ENCODE peak calls at places on chromosomes 2 and 18, in six cellular contexts. A, E, S, B, V and Z are unnamed samples.

GRCh38 chr2:239839306-239839705 is 185.8 kb downstream of the NDUFA10 start:
- DNase-seq in A (no peak), E (no peak), S (no peak), B (no peak), V (no peak), Z (peak)

GRCh38 chr2:73142937-73143336 is 30.2 kb upstream of the RAB11FIP5 start:
- DNase-seq in A (no peak), E (no peak), S (no peak), B (no peak), V (no peak), Z (no peak)

GRCh38 chr2:182858671-182859070 is 7.8 kb downstream of the FRZB start:
- DNase-seq in A (no peak), E (peak), S (no peak), B (no peak), V (no peak), Z (no peak)

GRCh38 chr2:235774153-235774552 is 280.3 kb downstream of the AGAP1 start:
- DNase-seq in A (no peak), E (no peak), S (no peak), B (peak), V (peak), Z (no peak)

GRCh38 chr2:106344302-106344701 is 123.9 kb downstream of the RGPD3 start:
- DNase-seq in A (no peak), E (no peak), S (no peak), B (no peak), V (no peak), Z (no peak)

GRCh38 chr2:152542344-152542994 is 174.8 kb downstream of the PRPF40A start:
- DNase-seq in A (no peak), E (no peak), S (no peak), B (no peak), V (no peak), Z (no peak)

GRCh38 chr2:74544634-74545033 is 9.1 kb downstream of the LOXL3 start:
- DNase-seq in A (no peak), E (no peak), S (no peak), B (no peak), V (peak), Z (peak)

GRCh38 chr2:127155901-127156300 is 48.9 kb upstream of the BIN1 start:
- DNase-seq in A (no peak), E (peak), S (no peak), B (no peak), V (no peak), Z (no peak)

GRCh38 chr2:52639692-52640091 is 1127.9 kb upstream of the CHAC2 start:
- DNase-seq in A (no peak), E (no peak), S (no peak), B (no peak), V (no peak), Z (no peak)

GRCh38 chr18:48408727-48409590 is at the start of gene ZBTB7C:
- DNase-seq in A (peak), E (no peak), S (peak), B (peak), V (peak), Z (peak)

GRCh38 chr18:54734059-54734458 is 94.2 kb upstream of the RAB27B start:
- DNase-seq in A (no peak), E (peak), S (no peak), B (no peak), V (peak), Z (no peak)

GRCh38 chr2:239236808-239237205 is 164.0 kb downstream of the HDAC4 start:
- DNase-seq in A (no peak), E (no peak), S (no peak), B (no peak), V (no peak), Z (no peak)

GRCh38 chr2:71664161-71664560 is 210.8 kb downstream of the DYSF start:
- DNase-seq in A (no peak), E (no peak), S (no peak), B (no peak), V (no peak), Z (no peak)

GRCh38 chr2:236507393-236508085 is 62.1 kb upstream of the ACKR3 start:
- DNase-seq in A (peak), E (no peak), S (peak), B (peak), V (peak), Z (peak)

GRCh38 chr2:227414846-227415245 is 27.1 kb upstream of the SCYGR1 start:
- DNase-seq in A (no peak), E (peak), S (no peak), B (no peak), V (peak), Z (no peak)

GRCh38 chr2:10170256-10170655 is 47.7 kb downstream of the RRM2 start:
- DNase-seq in A (no peak), E (peak), S (no peak), B (peak), V (no peak), Z (no peak)

GRCh38 chr2:144358531-144358930 is 161.4 kb downstream of the ZEB2 start:
- DNase-seq in A (no peak), E (no peak), S (no peak), B (no peak), V (no peak), Z (no peak)

GRCh38 chr2:72367530-72368225 is 220.0 kb upstream of the CYP26B1 start:
- DNase-seq in A (peak), E (peak), S (peak), B (peak), V (peak), Z (peak)

GRCh38 chr2:224982910-224983688 is 59.2 kb downstream of the DOCK10 start:
- DNase-seq in A (no peak), E (peak), S (no peak), B (no peak), V (no peak), Z (no peak)

GRCh38 chr2:178152033-178152432 is 39.8 kb downstream of the RBM45 start:
- DNase-seq in A (no peak), E (no peak), S (no peak), B (no peak), V (no peak), Z (no peak)

GRCh38 chr2:169778421-169778820 is 20.2 kb upstream of the SSB start:
- DNase-seq in A (no peak), E (no peak), S (no peak), B (no peak), V (no peak), Z (no peak)

GRCh38 chr18:76490040-76490439 is 5.0 kb downstream of the ZNF516 start:
- DNase-seq in A (no peak), E (no peak), S (no peak), B (no peak), V (no peak), Z (no peak)
- H3K4me3 ChIP-seq in A (no peak), E (peak), S (peak), B (peak), V (peak), Z (peak)

GRCh38 chr18:69770206-69770605 is 177.5 kb downstream of the CD226 start:
- DNase-seq in A (no peak), E (no peak), S (no peak), B (no peak), V (no peak), Z (no peak)
- H3K4me3 ChIP-seq in A (no peak), E (no peak), S (no peak), B (no peak), V (no peak), Z (no peak)

GRCh38 chr18:3415110-3415509 is 34.9 kb upstream of the TGIF1 start:
- DNase-seq in A (no peak), E (no peak), S (no peak), B (no peak), V (peak), Z (no peak)

GRCh38 chr18:3409811-3410210 is 40.2 kb upstream of the TGIF1 start:
- DNase-seq in A (no peak), E (no peak), S (peak), B (no peak), V (no peak), Z (no peak)

GRCh38 chr18:3411327-3411726 is 38.6 kb upstream of the TGIF1 start:
- DNase-seq in A (no peak), E (no peak), S (no peak), B (no peak), V (no peak), Z (no peak)

GRCh38 chr18:3410273-3410672 is 39.7 kb upstream of the TGIF1 start:
- DNase-seq in A (no peak), E (no peak), S (no peak), B (no peak), V (no peak), Z (no peak)

DNA sequence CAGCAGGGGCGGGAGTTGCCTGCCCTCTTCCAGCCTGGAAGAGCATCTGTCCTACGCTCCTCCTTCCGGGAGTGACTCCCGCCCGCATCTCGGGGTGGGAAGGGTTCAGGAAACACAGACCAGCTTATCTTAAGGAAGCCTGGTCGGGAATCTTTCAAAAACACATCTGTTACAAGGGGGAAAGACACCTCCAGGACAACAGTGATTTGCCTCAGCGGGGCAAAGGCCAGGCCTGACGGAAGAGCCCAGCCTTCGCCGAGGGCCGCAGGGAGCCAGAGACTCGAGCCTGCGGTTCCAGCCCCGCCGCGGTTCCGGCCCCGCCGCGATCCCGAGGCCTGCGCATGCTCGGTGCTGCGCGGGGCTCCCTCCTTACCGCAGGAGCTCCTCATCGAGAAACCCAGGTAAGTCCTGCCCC is 38.1 kb upstream of the TGIF1 start:
- DNase-seq in A (no peak), E (no peak), S (no peak), B (peak), V (peak), Z (peak)
- H3K4me3 ChIP-seq in A (no peak), E (peak), S (no peak), B (no peak), V (peak), Z (peak)

GRCh38 chr2:130391872-130392670 is 36.2 kb downstream of the PTPN18 start:
- DNase-seq in A (no peak), E (no peak), S (no peak), B (no peak), V (no peak), Z (no peak)
- H3K4me3 ChIP-seq in A (peak), E (peak), S (peak), B (peak), V (peak), Z (peak)

DNA sequence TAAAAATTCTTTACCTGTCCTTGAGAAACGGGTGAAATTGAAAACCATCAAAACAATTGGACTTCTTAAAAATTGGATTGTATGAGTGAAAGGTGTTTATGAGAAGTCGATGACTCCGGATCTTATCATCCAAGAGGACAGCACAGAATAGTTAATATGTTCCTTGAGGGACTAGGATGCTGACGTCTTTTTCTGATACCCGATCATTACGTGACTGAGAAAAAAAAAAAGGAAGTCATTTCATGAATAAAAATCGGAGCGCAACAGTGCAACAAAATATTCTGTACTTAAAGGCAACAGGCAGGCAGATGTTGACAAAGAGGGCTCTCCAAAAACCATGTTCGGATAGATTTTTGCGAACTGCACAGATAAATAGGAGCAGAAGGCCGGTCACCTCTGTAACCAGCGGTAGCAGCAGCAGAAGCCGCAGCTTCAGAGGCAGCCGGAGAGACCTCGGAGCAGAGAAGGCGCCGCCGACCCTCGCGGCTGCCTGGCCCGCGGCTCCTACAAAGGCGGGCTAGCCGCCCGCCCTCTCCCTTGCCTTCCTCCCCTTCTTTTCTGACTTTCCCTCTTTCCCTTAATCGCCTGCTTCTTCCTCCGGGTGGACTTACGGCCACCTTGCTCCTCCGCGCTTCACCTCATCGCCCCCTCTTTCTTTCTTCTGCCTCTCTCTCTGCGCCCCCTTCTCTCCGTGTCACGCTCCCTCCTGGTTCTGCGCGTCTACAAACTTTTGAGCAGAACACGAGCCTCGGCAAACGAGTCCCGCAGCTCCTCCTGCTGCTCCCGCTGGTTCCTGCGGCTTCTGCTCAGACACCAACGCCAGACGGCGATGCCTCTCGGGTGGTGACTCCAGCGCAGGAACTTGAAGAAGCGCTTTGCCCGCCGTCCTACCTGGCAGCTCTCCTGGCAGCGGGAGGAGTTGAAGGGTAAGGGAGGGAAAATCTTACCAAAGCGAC is at the start of gene ADCYAP1:
- DNase-seq in A (no peak), E (no peak), S (peak), B (peak), V (peak), Z (no peak)
- H3K4me3 ChIP-seq in A (no peak), E (no peak), S (peak), B (peak), V (no peak), Z (no peak)

GRCh38 chr2:38066415-38066814 is 9.5 kb downstream of the CYP1B1 start:
- DNase-seq in A (no peak), E (no peak), S (no peak), B (no peak), V (no peak), Z (no peak)
- H3K4me3 ChIP-seq in A (no peak), E (no peak), S (no peak), B (no peak), V (no peak), Z (no peak)

DNA sequence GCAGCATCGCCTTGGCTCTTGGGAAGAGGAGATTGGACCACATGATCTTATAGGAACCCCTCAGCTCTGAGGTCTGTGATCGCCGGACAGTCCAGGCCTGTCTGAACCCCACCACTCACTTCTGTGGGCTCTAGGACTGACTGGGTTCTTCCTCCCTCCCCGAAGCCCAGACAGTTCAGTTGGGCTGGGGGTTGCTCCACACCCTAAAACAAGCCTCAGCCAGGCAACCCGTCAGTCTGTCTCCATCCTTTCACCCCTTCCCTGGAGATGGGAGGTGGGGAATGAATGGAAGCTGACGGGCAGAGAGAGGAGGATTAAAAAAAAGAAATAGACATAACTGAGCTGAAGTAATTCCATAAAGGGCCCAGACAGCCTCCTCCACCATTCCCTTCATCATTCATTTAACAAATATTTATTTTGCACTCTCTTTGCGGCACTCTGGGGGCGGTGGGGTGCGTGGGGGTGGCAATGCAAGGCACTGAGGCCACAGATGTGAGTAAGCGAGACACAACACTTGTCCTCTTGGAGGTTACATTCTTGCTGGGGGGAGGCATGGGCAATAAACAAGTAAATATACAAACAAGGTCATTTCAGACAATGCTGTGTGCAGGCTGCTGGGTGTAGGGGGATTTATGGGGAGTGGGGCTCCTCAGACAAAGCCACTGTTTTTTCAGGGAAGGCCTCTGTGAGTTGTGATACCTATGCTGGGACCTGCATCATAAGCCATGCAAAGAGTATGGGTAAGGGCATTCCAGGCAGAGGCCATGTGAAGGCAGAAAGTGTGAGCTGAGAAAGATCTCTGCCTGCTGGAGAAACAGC is 12.9 kb downstream of the WNT10A start:
- DNase-seq in A (no peak), E (no peak), S (no peak), B (peak), V (no peak), Z (no peak)
- H3K4me3 ChIP-seq in A (no peak), E (no peak), S (peak), B (peak), V (peak), Z (peak)